ENCODE peak calls at places on chromosome 5, in four cellular contexts. H, F, P and D are unnamed samples.

GRCh38 chr5:135154961-135155360 is 120.9 kb upstream of the PITX1 start:
- DNase-seq in F (no peak), P (no peak), H (no peak), D (no peak)

GRCh38 chr5:178385472-178385853 is 152.9 kb upstream of the PHYKPL start:
- DNase-seq in F (no peak), P (no peak), H (no peak), D (no peak)

GRCh38 chr5:171102877-171103610 is 206.0 kb upstream of the TLX3 start:
- DNase-seq in F (no peak), H (no peak), P (no peak), D (no peak)

GRCh38 chr5:118984602-118985001 is 3.7 kb downstream of the DTWD2 start:
- DNase-seq in P (no peak), F (peak), H (no peak), D (no peak)

GRCh38 chr5:15554542-15554941 is 54.6 kb downstream of the FBXL7 start:
- DNase-seq in H (no peak), F (no peak), P (no peak), D (no peak)

GRCh38 chr5:169609716-169610115 is 26.1 kb downstream of the SPDL1 start:
- DNase-seq in F (no peak), P (no peak), H (no peak), D (no peak)

GRCh38 chr5:106303911-106304310 is 1366.8 kb downstream of the EFNA5 start:
- DNase-seq in H (no peak), P (no peak), F (no peak), D (no peak)

GRCh38 chr5:142955628-142956027 is 185.5 kb downstream of the ARHGAP26 start:
- DNase-seq in H (no peak), F (no peak), P (peak), D (no peak)

GRCh38 chr5:78899922-78900362 is 85.2 kb downstream of the ARSB start:
- DNase-seq in H (peak), P (peak), F (peak), D (peak)

GRCh38 chr5:169006878-169007790 is 293.8 kb downstream of the SLIT3 start:
- DNase-seq in P (no peak), H (no peak), F (no peak), D (no peak)

GRCh38 chr5:60844429-60844890 is 391 bp upstream of the ELOVL7 start:
- DNase-seq in P (no peak), F (peak), H (peak), D (no peak)

GRCh38 chr5:158701406-158702177 is 398.1 kb downstream of the EBF1 start:
- DNase-seq in H (no peak), F (peak), P (no peak), D (no peak)

GRCh38 chr5:545641-546375 is 21.6 kb upstream of the SLC9A3 start:
- DNase-seq in F (no peak), H (no peak), P (no peak), D (no peak)

GRCh38 chr5:16974981-16975380 is 38.9 kb upstream of the MYO10 start:
- DNase-seq in P (no peak), H (no peak), F (no peak), D (no peak)

GRCh38 chr5:172455511-172456061 is 1.3 kb upstream of the SH3PXD2B start:
- DNase-seq in P (peak), F (peak), H (no peak), D (no peak)

GRCh38 chr5:66100851-66101250 is 43.2 kb upstream of the SREK1 start:
- DNase-seq in F (no peak), P (no peak), H (no peak), D (no peak)

GRCh38 chr5:148090200-148090599 is 26.4 kb downstream of the SPINK5 start:
- DNase-seq in H (peak), P (no peak), F (no peak), D (no peak)

GRCh38 chr5:151598984-151599383 is 7.9 kb upstream of the FAT2 start:
- DNase-seq in H (no peak), F (no peak), P (no peak), D (no peak)

GRCh38 chr5:3218916-3219650 is 376.5 kb upstream of the IRX1 start:
- DNase-seq in P (no peak), F (no peak), H (no peak), D (no peak)

GRCh38 chr5:32790411-32790951 is 79.4 kb downstream of the NPR3 start:
- DNase-seq in H (no peak), F (peak), P (no peak), D (no peak)

GRCh38 chr5:126799780-126800179 is 22.8 kb downstream of the LMNB1 start:
- DNase-seq in P (no peak), F (no peak), H (no peak), D (no peak)

GRCh38 chr5:50767588-50767987 is 101.2 kb downstream of the PARP8 start:
- DNase-seq in P (peak), F (peak), H (no peak), D (no peak)

GRCh38 chr5:25444697-25445096 is 799.9 kb upstream of the CDH10 start:
- DNase-seq in P (no peak), F (no peak), H (no peak), D (no peak)